ENCODE peak calls at places on chromosomes 3 and 15, in seven cellular contexts. X is neuronal stem cell, B is IMR-90, W is H9, P is mesenchymal stem cell, E is trophoblast cell, A is H1. G is an unnamed sample.

GRCh38 chr3:13281657-13282527 is 138.2 kb downstream of the NUP210 start:
- DNase-seq in X (no peak), B (no peak), W (peak; percentile 70), P (peak; percentile 12), E (no peak), A (peak; percentile 61), G (peak; percentile 48)

GRCh38 chr3:149726716-149727407 is 25.4 kb downstream of the COMMD2 start:
- DNase-seq in X (no peak), B (peak; percentile 10), W (no peak), P (no peak), E (no peak), A (no peak), G (no peak)

GRCh38 chr3:158539414-158540014 is 31.5 kb upstream of the MLF1 start:
- DNase-seq in X (peak; percentile 6), B (peak; percentile 58), W (no peak), P (peak; percentile 51), E (peak; percentile 79), A (no peak), G (peak; percentile 51)

GRCh38 chr15:97585408-97585807 is 375.1 kb upstream of the ARRDC4 start:
- DNase-seq in X (no peak), B (no peak), W (no peak), P (no peak), E (no peak), A (no peak), G (no peak)

GRCh38 chr3:171134170-171134569 is 107.7 kb upstream of the SLC2A2 start:
- DNase-seq in X (no peak), B (no peak), W (no peak), P (peak; percentile 30), E (no peak), A (no peak), G (no peak)

GRCh38 chr3:116140100-116140689 is 305.1 kb downstream of the LSAMP start:
- DNase-seq in X (no peak), B (peak; percentile 47), W (no peak), P (peak; percentile 52), E (peak; percentile 55), A (no peak), G (peak; percentile 11)

GRCh38 chr3:134711284-134711683 is 60.5 kb upstream of the KY start:
- DNase-seq in X (no peak), B (peak; percentile 8), W (no peak), P (no peak), E (no peak), A (no peak), G (no peak)

GRCh38 chr3:129625071-129625874 is 18.8 kb upstream of the PLXND1 start:
- DNase-seq in X (no peak), B (no peak), W (peak; percentile 78), P (peak; percentile 61), E (peak; percentile 16), A (peak; percentile 71), G (no peak)

GRCh38 chr15:99135194-99135593 is 30.3 kb downstream of the SYNM start:
- DNase-seq in X (no peak), B (peak; percentile 47), W (no peak), P (peak; percentile 23), E (no peak), A (no peak), G (no peak)

GRCh38 chr3:147939425-147940196 is 530.4 kb downstream of the ZIC1 start:
- DNase-seq in X (no peak), B (no peak), W (no peak), P (no peak), E (no peak), A (no peak), G (no peak)

GRCh38 chr15:84079885-84080777 is 155.4 kb upstream of the GOLGA6L4 start:
- DNase-seq in X (peak; percentile 62), B (peak; percentile 3), W (peak; percentile 74), P (peak; percentile 32), E (peak; percentile 25), A (peak; percentile 85), G (peak; percentile 79)

GRCh38 chr3:111246967-111247760 is 175.5 kb downstream of the NECTIN3 start:
- DNase-seq in X (no peak), B (peak; percentile 91), W (no peak), P (peak; percentile 70), E (no peak), A (no peak), G (peak; percentile 8)

GRCh38 chr3:133474251-133474801 is 74.5 kb downstream of the BFSP2 start:
- DNase-seq in X (no peak), B (peak; percentile 89), W (no peak), P (peak; percentile 31), E (no peak), A (no peak), G (no peak)

GRCh38 chr3:184211297-184211696 is 18.1 kb upstream of the VWA5B2 start:
- DNase-seq in X (no peak), B (no peak), W (no peak), P (no peak), E (no peak), A (no peak), G (no peak)

GRCh38 chr3:37770336-37770735 is 91.3 kb upstream of the CTDSPL start:
- DNase-seq in X (no peak), B (no peak), W (no peak), P (no peak), E (no peak), A (no peak), G (peak; percentile 92)

GRCh38 chr3:124764746-124765145 is 34.5 kb downstream of the UMPS start:
- DNase-seq in X (no peak), B (no peak), W (no peak), P (no peak), E (no peak), A (no peak), G (no peak)

GRCh38 chr3:147360936-147361670 is 45.2 kb downstream of the ZIC4 start:
- DNase-seq in X (no peak), B (no peak), W (peak; percentile 65), P (no peak), E (no peak), A (peak; percentile 58), G (no peak)

GRCh38 chr15:52788099-52788986 is 1.8 kb downstream of the ONECUT1 start:
- DNase-seq in X (peak; percentile 15), B (no peak), W (peak; percentile 46), P (no peak), E (no peak), A (peak; percentile 68), G (peak; percentile 46)

GRCh38 chr3:87576752-87577151 is 300.4 kb upstream of the POU1F1 start:
- DNase-seq in X (no peak), B (no peak), W (no peak), P (no peak), E (no peak), A (no peak), G (no peak)

GRCh38 chr15:38588672-38589071 is 24.1 kb upstream of the RASGRP1 start:
- DNase-seq in X (no peak), B (no peak), W (no peak), P (no peak), E (peak; percentile 21), A (no peak), G (no peak)

GRCh38 chr3:180776433-180776832 is 97.1 kb upstream of the CCDC39 start:
- DNase-seq in X (no peak), B (no peak), W (no peak), P (no peak), E (no peak), A (no peak), G (peak; percentile 5)

DNA sequence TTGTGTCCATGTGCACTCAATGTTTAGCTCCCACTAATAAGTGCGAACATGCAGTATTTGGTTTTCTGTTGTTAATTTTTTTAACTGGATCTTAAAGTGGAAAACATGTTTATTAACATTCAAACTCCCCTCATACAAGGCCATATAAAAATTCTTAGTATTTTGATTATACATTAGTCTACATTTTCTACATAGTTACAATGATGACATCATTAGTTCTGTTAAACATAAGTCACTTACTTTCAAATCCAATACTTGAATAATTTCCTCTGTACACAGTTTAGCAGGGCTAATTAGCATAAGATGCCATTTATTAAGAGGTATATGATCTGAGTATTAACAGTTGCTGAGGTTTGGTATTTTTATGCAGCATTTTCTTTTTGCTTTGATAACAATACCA is 91.3 kb upstream of the CCDC39 start:
- DNase-seq in X (no peak), B (no peak), W (no peak), P (no peak), E (no peak), A (no peak), G (no peak)
- H2BK5ac ChIP-seq in X (no peak overlapping the region), B (no peak overlapping the region), W (no peak overlapping the region), P (no peak overlapping the region), E (no peak overlapping the region), A (no peak overlapping the region), G (no peak overlapping the region)

GRCh38 chr15:67745059-67745993 is 80.0 kb upstream of the SKOR1 start:
- DNase-seq in X (no peak), B (peak; percentile 45), W (no peak), P (peak; percentile 18), E (peak; percentile 39), A (no peak), G (no peak)
- H3K4ac ChIP-seq in X (no peak overlapping the region), B (no peak overlapping the region), W (no peak overlapping the region), P (no peak overlapping the region), E (no peak overlapping the region), A (no peak overlapping the region), G (no peak overlapping the region)

GRCh38 chr15:73908822-73909122 is 17.5 kb upstream of the LOXL1 start:
- DNase-seq in X (no peak), B (no peak), W (no peak), P (no peak), E (no peak), A (no peak), G (no peak)

GRCh38 chr15:73905224-73905827 is 20.9 kb upstream of the LOXL1 start:
- DNase-seq in X (no peak), B (no peak), W (no peak), P (no peak), E (no peak), A (no peak), G (no peak)

GRCh38 chr15:73906346-73907017 is 19.8 kb upstream of the LOXL1 start:
- DNase-seq in X (no peak), B (peak; percentile 76), W (no peak), P (peak; percentile 57), E (no peak), A (no peak), G (no peak)

GRCh38 chr15:73908030-73908821 is 18.0 kb upstream of the LOXL1 start:
- DNase-seq in X (peak; percentile 70), B (peak; percentile 64), W (peak; percentile 86), P (peak; percentile 72), E (peak; percentile 86), A (peak; percentile 97), G (peak; percentile 77)

GRCh38 chr15:73907018-73907394 is 19.3 kb upstream of the LOXL1 start:
- DNase-seq in X (no peak), B (no peak), W (no peak), P (no peak), E (no peak), A (no peak), G (no peak)
- H3K4me2 ChIP-seq in X (no peak overlapping the region), B (no peak overlapping the region), W (no peak overlapping the region), P (no peak overlapping the region), E (no peak overlapping the region), A (no peak overlapping the region), G (no peak overlapping the region)

DNA sequence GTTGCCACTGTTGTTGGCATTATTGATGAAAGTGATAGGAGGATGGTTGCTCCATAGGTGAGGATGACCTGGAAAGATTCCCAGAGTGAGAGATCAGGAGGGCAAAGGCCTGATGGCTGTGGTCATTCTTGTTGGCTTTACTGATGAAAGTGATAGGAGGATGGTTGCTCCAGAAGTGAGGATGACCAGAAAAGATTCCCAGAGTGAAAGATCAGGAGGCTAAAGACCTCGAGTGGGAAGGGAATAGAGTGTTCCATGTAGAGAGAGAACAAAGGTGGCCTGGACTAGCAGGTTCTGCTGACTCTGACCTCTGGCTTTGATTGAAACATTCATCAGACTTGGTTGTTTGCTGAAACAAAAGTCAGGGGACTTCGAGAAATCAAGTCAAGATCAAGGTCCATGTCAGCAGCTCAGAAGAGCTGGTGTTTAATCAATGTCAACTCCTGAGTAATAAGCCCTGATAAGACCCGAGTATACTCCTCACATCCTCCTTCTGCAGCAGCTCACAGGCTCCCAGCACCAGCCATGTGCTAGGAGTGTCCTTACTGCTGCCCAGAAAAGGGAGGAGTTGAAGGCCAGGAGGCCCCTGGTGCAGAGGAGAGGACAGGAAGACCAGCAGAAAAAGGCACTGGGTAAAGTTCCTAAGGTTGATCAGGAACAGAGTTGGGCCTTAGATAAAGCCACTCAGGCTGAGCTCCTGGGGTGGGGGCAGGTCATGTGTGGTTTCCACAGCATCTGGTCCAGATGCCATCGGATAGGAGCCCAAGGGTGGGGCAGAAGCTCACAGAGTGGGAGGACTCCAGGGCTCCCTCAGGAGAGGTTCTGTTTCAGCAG is 19.9 kb downstream of the CYP8B1 start:
- DNase-seq in X (no peak), B (no peak), W (peak; percentile 6), P (no peak), E (no peak), A (no peak), G (no peak)
- H2BK5ac ChIP-seq in X (no peak overlapping the region), B (no peak overlapping the region), W (no peak overlapping the region), P (no peak overlapping the region), E (no peak overlapping the region), A (no peak overlapping the region), G (no peak overlapping the region)